ENCODE peak calls at places on chromosomes 1 and 21, in eight cellular contexts. I is heart right ventricle; K is mesendoderm; P is small intestine; G is RWPE1; J is CD4-positive, alpha-beta T cell; Q is hypothalamus; F is activated T-helper 1 cell treated with anti-CD3 and anti-CD28 coated beads, Interleukin-12 subunit alpha, Interleukin-12 subunit beta, Interleukin-2, Interleukin-4 antibody, amounts not matched to agents 30 ng/mL and 10 ng/mL and 1 ng/mL, durations not matched to agents 14 hours and 24 hours and 36 hours. V is an unnamed sample.

GRCh38 chr1:22208265-22208972 is 65.5 kb upstream of the WNT4 start:
- DNase-seq in G (no peak), K (peak; percentile 59), J (no peak), I (no peak), F (no peak), P (no peak), Q (no peak), V (peak; percentile 99)

GRCh38 chr1:94121411-94121821 is 468 bp upstream of the ABCA4 start:
- DNase-seq in J (no peak), K (no peak), G (no peak), I (no peak), F (no peak), Q (no peak), P (no peak), V (peak; percentile 94)

GRCh38 chr1:213905315-213905714 is 82.5 kb upstream of the PROX1 start:
- DNase-seq in J (no peak), I (peak; percentile 63), G (no peak), P (no peak), F (no peak), Q (peak; percentile 25), K (no peak), V (no peak)

GRCh38 chr1:53025034-53025777 is 36.8 kb upstream of the PODN start:
- DNase-seq in J (no peak), P (peak; percentile 85), Q (no peak), G (peak; percentile 19), K (peak; percentile 23), I (peak; percentile 21), F (no peak), V (peak; percentile 9)

GRCh38 chr1:113734357-113735055 is 24.8 kb downstream of the PHTF1 start:
- DNase-seq in I (no peak), P (no peak), Q (no peak), J (no peak), K (no peak), G (no peak), F (no peak), V (no peak)

GRCh38 chr21:18369115-18369514 is 34.5 kb downstream of the TMPRSS15 start:
- DNase-seq in F (no peak), G (no peak), K (peak; percentile 47), P (peak; percentile 6), J (no peak), Q (no peak), I (no peak), V (peak; percentile 81)

GRCh38 chr1:47818682-47819502 is 178.3 kb downstream of the TRABD2B start:
- DNase-seq in J (no peak), Q (no peak), F (no peak), G (no peak), P (no peak), I (no peak), K (no peak), V (no peak)

GRCh38 chr1:192589813-192590212 is 14.2 kb downstream of the RGS1 start:
- DNase-seq in G (no peak), F (no peak), I (no peak), Q (no peak), P (no peak), K (no peak), J (no peak), V (no peak)

GRCh38 chr1:204746838-204747442 is 61.4 kb upstream of the LRRN2 start:
- DNase-seq in G (peak; percentile 68), K (peak; percentile 81), P (peak; percentile 58), I (no peak), F (peak; percentile 34), Q (no peak), J (peak; percentile 25), V (peak; percentile 91)

GRCh38 chr21:42049578-42050430 is 21.3 kb upstream of the UMODL1 start:
- DNase-seq in P (no peak), J (no peak), K (no peak), G (no peak), I (no peak), Q (no peak), F (no peak), V (no peak)

GRCh38 chr1:40736085-40736531 is 44.6 kb downstream of the NFYC start:
- DNase-seq in Q (no peak), G (peak; percentile 22), P (no peak), J (no peak), K (peak; percentile 57), I (no peak), F (no peak), V (peak; percentile 31)

GRCh38 chr1:178706467-178706866 is 18.6 kb upstream of the RALGPS2 start:
- DNase-seq in F (no peak), G (no peak), I (no peak), K (no peak), P (no peak), Q (no peak), J (no peak), V (no peak)

GRCh38 chr1:33464552-33464951 is 7.9 kb upstream of the ZSCAN20 start:
- DNase-seq in J (no peak), I (no peak), G (no peak), Q (no peak), K (no peak), F (no peak), P (no peak), V (no peak)

GRCh38 chr1:201024251-201024998 is 911 bp upstream of the KIF21B start:
- DNase-seq in P (no peak), F (no peak), J (no peak), I (no peak), G (no peak), Q (no peak), K (peak; percentile 36), V (no peak)

GRCh38 chr1:56406821-56407220 is 172.5 kb downstream of the PLPP3 start:
- DNase-seq in Q (no peak), I (no peak), K (no peak), G (no peak), J (no peak), P (no peak), F (no peak), V (no peak)

GRCh38 chr1:27605796-27606707 is 2.1 kb upstream of the AHDC1 start:
- DNase-seq in K (peak; percentile 90), I (no peak), P (peak; percentile 46), F (peak; percentile 48), G (peak; percentile 42), Q (peak; percentile 14), J (peak; percentile 54), V (peak; percentile 82)

GRCh38 chr1:161432091-161432490 is 64.4 kb upstream of the CFAP126 start:
- DNase-seq in I (no peak), K (no peak), P (no peak), F (no peak), J (no peak), G (no peak), Q (no peak), V (no peak)

GRCh38 chr1:115041654-115042053 is 12.0 kb downstream of the TSHB start:
- DNase-seq in J (no peak), Q (no peak), G (peak; percentile 34), K (peak; percentile 68), P (peak; percentile 39), I (no peak), F (no peak), V (peak; percentile 58)

GRCh38 chr1:192973202-192973601 is 86.0 kb downstream of the UCHL5 start:
- DNase-seq in F (no peak), K (no peak), P (no peak), Q (no peak), J (no peak), G (no peak), I (no peak), V (no peak)

GRCh38 chr1:248858096-248858890 is 592 bp downstream of the ZNF692 start:
- DNase-seq in J (no peak), P (peak; percentile 68), F (peak; percentile 34), I (peak; percentile 69), K (peak; percentile 92), G (peak; percentile 65), Q (peak; percentile 15), V (peak; percentile 92)

GRCh38 chr1:206021796-206022365 is 1.8 kb downstream of the CTSE start:
- DNase-seq in K (no peak), Q (no peak), P (no peak), G (peak; percentile 86), J (no peak), I (no peak), F (no peak), V (no peak)

GRCh38 chr1:218633238-218633948 is 288.3 kb downstream of the TGFB2 start:
- DNase-seq in J (no peak), Q (no peak), I (peak; percentile 11), F (no peak), K (peak; percentile 8), G (no peak), P (no peak), V (peak; percentile 62)

GRCh38 chr1:15951341-15952153 is 24.4 kb downstream of the ZBTB17 start:
- DNase-seq in J (no peak), F (no peak), I (no peak), G (no peak), K (peak; percentile 56), Q (no peak), P (no peak), V (no peak)

GRCh38 chr21:36548866-36549265 is 68.9 kb upstream of the CLDN14 start:
- DNase-seq in J (no peak), F (no peak), P (no peak), G (no peak), K (no peak), I (no peak), Q (no peak), V (no peak)

GRCh38 chr1:204616683-204617082 is 68.9 kb downstream of the LRRN2 start:
- DNase-seq in J (no peak), G (no peak), K (peak; percentile 17), Q (no peak), P (no peak), I (no peak), F (no peak), V (no peak)

GRCh38 chr1:221611930-221612777 is 129.7 kb downstream of the DUSP10 start:
- DNase-seq in J (no peak), P (no peak), K (peak; percentile 98), G (peak; percentile 83), Q (no peak), I (peak; percentile 43), F (no peak), V (peak; percentile 77)

GRCh38 chr21:46046471-46046870 is 51.4 kb upstream of the COL6A2 start:
- DNase-seq in K (no peak), P (no peak), Q (no peak), F (no peak), J (no peak), I (no peak), G (no peak), V (no peak)

GRCh38 chr21:36589352-36589971 is 109.5 kb upstream of the SIM2 start:
- DNase-seq in F (peak; percentile 8), G (peak; percentile 5), J (no peak), K (peak; percentile 42), I (peak; percentile 30), P (peak; percentile 21), Q (no peak), V (peak; percentile 70)

GRCh38 chr1:35568975-35569395 is 4.1 kb upstream of the TFAP2E start:
- DNase-seq in P (peak; percentile 74), Q (peak; percentile 15), I (no peak), F (peak; percentile 45), G (peak; percentile 78), K (peak; percentile 79), J (peak; percentile 49), V (peak; percentile 87)

GRCh38 chr21:45169001-45169400 is 94.6 kb downstream of the ADARB1 start:
- DNase-seq in F (no peak), I (no peak), P (no peak), K (no peak), J (no peak), Q (no peak), G (no peak), V (no peak)

GRCh38 chr1:229621663-229622062 is 4.3 kb downstream of the TAF5L start:
- DNase-seq in I (no peak), G (peak; percentile 9), F (no peak), P (no peak), Q (no peak), K (no peak), J (no peak), V (no peak)

GRCh38 chr1:35657851-35658250 is 16.5 kb upstream of the PSMB2 start:
- DNase-seq in Q (no peak), P (no peak), I (no peak), J (no peak), F (no peak), G (no peak), K (no peak), V (no peak)

GRCh38 chr1:181255270-181255929 is 166.9 kb downstream of the IER5 start:
- DNase-seq in F (no peak), G (peak; percentile 88), J (no peak), Q (no peak), K (peak; percentile 81), I (no peak), P (no peak), V (no peak)

GRCh38 chr1:61084560-61084991 is 2.2 kb downstream of the NFIA start:
- DNase-seq in Q (no peak), G (no peak), P (no peak), K (no peak), I (no peak), F (no peak), J (no peak), V (no peak)